ENCODE peak calls at places on chromosomes 12 and 14, in nine cellular contexts. Y is breast epithelium; N is hepatocyte; M is bronchial epithelial cell; T is left ventricle myocardium inferior; O is AG09309; G is brain microvascular endothelial cell; K is PC-3; B is CD8-positive, alpha-beta T cell. L is an unnamed sample.

GRCh38 chr12:1306096-1306495 is 288.3 kb downstream of the FBXL14 start:
- DNase-seq in N (no peak), B (no peak), M (no peak), O (no peak), K (no peak), T (no peak), Y (no peak), G (no peak), L (no peak)

GRCh38 chr12:88207921-88208640 is 66.0 kb downstream of the TMTC3 start:
- DNase-seq in Y (no peak), T (no peak), G (peak; percentile 18), B (no peak), M (peak; percentile 29), O (peak; percentile 86), N (no peak), K (no peak), L (no peak)

GRCh38 chr12:55974308-55974724 is 438 bp downstream of the RAB5B start:
- DNase-seq in Y (peak; percentile 63), T (no peak), N (peak; percentile 79), K (peak; percentile 40), O (no peak), G (peak; percentile 32), B (no peak), M (peak; percentile 43), L (no peak)

GRCh38 chr12:127964717-127965116 is 302.3 kb upstream of the TMEM132C start:
- DNase-seq in K (peak; percentile 59), O (no peak), M (no peak), Y (no peak), N (no peak), B (no peak), G (peak; percentile 77), T (no peak), L (no peak)

GRCh38 chr12:60197589-60197988 is 601.8 kb downstream of the SLC16A7 start:
- DNase-seq in Y (no peak), G (no peak), T (no peak), M (peak; percentile 89), B (no peak), O (peak; percentile 24), K (peak; percentile 66), N (no peak), L (no peak)

GRCh38 chr14:51595831-51596472 is 55.8 kb upstream of the FRMD6 start:
- DNase-seq in N (no peak), O (no peak), Y (no peak), B (no peak), T (no peak), K (no peak), M (no peak), G (peak; percentile 64), L (no peak)

GRCh38 chr12:22860926-22861325 is 236.0 kb downstream of the ETNK1 start:
- DNase-seq in B (no peak), G (no peak), M (peak; percentile 59), K (no peak), O (no peak), T (no peak), N (no peak), Y (no peak), L (no peak)

GRCh38 chr14:93046696-93047050 is 69.1 kb downstream of the ITPK1 start:
- DNase-seq in G (no peak), N (no peak), Y (no peak), T (peak; percentile 5), K (no peak), M (no peak), O (no peak), B (no peak), L (no peak)

GRCh38 chr12:121822393-121823100 is 18.7 kb downstream of the SETD1B start:
- DNase-seq in M (no peak), G (no peak), N (no peak), B (no peak), O (no peak), Y (no peak), T (no peak), K (no peak), L (no peak)
- H3K4me3 ChIP-seq in M (no peak overlapping the region), G (no peak overlapping the region), N (no peak overlapping the region), B (no peak overlapping the region), O (no peak overlapping the region), Y (no peak overlapping the region), T (no peak overlapping the region), K (no peak overlapping the region), L (no peak overlapping the region)

GRCh38 chr12:85720308-85721033 is 115.7 kb downstream of the RASSF9 start:
- DNase-seq in Y (no peak), T (no peak), G (no peak), K (no peak), B (no peak), N (no peak), M (peak; percentile 12), O (no peak), L (no peak)

DNA sequence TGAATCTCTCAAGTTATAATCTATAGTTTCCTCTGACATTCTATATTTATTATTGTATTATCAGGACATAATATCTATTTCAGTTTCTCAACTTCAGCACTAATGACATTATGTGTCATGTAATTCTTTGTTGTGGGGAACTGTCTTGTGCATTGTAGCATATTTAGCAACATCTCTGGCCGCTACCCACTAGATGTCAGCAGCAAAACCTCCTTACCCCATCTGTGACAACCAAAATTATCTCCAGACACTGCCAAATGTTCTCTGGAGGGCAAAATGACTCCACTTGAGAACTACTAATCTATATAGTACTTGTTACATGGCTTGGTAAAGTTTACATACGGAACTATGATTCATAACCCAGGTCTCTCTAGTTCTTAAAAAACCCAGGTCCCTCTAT is 110.2 kb downstream of the RASSF9 start:
- DNase-seq in M (no peak), K (no peak), T (no peak), O (no peak), G (no peak), Y (no peak), N (no peak), B (no peak), L (no peak)
- TF ChIP-seq CTCF in M (no peak), K (peak; percentile 13), T (peak; percentile 13), O (peak; percentile 29), G (no peak), Y (no peak), N (no peak), B (no peak), L (no peak)

GRCh38 chr14:24680516-24680915 is 46.5 kb upstream of the GZMB start:
- DNase-seq in N (no peak), Y (no peak), O (no peak), T (no peak), K (no peak), B (no peak), G (no peak), M (no peak), L (no peak)

GRCh38 chr14:24681056-24681455 is 47.1 kb upstream of the GZMB start:
- DNase-seq in O (no peak), K (no peak), B (no peak), T (no peak), M (no peak), N (no peak), G (no peak), Y (no peak), L (no peak)

GRCh38 chr14:24679248-24680085 is 45.5 kb upstream of the GZMB start:
- DNase-seq in N (no peak), O (no peak), M (no peak), G (no peak), B (no peak), K (no peak), T (no peak), Y (no peak), L (no peak)

GRCh38 chr14:24677956-24678355 is 44.0 kb upstream of the GZMB start:
- DNase-seq in B (no peak), K (no peak), N (no peak), G (no peak), O (no peak), M (peak; percentile 74), Y (no peak), T (no peak), L (no peak)

DNA sequence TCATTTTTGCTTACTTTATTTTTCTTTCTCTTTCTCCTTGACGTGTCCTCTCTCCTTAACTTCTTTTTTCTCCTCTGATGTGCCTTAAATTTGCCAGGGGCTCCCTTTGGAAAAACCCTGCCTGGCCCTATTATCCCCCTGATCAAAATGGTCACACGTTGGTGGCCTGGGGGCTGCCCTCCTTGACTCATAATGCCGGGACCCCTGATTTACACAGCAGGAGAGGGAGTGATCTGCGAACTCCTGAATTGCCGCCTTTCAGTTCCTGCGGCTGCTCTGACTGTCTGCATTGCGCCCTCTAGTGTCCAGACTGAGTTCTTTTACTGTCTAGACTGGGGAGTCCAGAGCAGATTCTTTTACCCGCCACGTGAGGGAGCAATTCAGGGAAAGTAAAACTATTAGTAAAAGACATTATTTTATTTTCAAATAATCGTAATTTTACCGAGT is 44.8 kb upstream of the GZMB start:
- DNase-seq in G (peak; percentile 67), O (peak; percentile 70), K (peak; percentile 87), T (peak; percentile 26), M (peak; percentile 79), B (peak; percentile 78), N (peak; percentile 92), Y (peak; percentile 47), L (peak; percentile 24)
- H3K4me3 ChIP-seq in G (no peak overlapping the region), O (peak overlapping the region; percentile 32), K (peak overlapping the region; percentile 50), T (peak overlapping the region; percentile 55), M (no peak overlapping the region), B (peak overlapping the region; percentile 34), N (no peak overlapping the region), Y (peak overlapping the region; percentile 31), L (peak overlapping the region; percentile 64)

GRCh38 chr12:46831335-46832083 is 5.7 kb upstream of the SLC38A4 start:
- DNase-seq in T (peak; percentile 77), O (no peak), M (no peak), K (no peak), G (no peak), Y (no peak), N (peak; percentile 30), B (no peak), L (no peak)

GRCh38 chr12:46830731-46831334 is 5.0 kb upstream of the SLC38A4 start:
- DNase-seq in K (no peak), B (no peak), Y (no peak), T (no peak), G (no peak), O (no peak), M (peak; percentile 61), N (peak; percentile 30), L (no peak)

GRCh38 chr12:46824709-46825108 is 1.1 kb downstream of the SLC38A4 start:
- DNase-seq in O (no peak), M (no peak), B (no peak), Y (no peak), N (no peak), K (no peak), G (no peak), T (no peak), L (no peak)

DNA sequence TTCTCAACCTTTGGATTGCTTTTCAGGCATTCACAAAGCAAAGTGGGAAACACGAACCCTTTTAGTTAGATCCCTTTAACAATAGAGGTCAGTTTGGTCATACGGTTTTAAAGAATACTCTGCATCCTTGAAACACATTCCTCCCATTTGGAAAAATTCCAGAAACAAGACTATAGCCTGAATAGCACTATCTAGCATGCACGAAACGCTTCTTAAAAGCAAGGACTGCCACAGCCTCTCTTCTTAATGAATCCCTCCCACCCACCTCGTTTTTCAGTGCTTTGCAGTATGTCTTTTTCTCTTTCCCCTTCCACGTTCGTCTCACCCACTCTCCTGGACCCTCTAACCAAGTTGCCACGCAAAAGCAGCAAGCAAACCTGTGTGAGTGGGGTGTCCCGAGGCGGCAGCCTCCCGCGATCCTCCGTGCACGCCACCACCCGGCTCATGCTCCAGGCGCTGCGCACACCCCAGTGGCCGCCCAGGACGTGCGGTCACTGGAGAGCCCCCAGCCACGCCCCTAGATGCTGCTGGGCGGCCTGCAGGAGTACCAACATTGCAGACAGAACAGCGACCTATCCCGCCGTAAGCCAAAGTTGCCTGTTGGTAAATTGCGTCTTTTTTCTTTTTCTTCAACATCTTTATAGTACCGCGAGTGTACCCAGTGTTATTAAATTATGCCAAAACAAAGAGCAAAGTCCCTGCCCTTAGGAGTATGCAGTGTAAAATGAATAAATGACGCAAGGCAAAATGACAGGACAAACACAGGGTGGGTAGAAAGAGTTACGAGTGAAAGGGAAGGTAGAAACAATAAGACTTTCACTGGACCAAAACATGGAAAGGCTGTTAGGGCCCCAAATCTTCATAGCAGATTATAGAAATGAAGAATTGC is at the start of gene SLC38A4:
- DNase-seq in Y (no peak), O (no peak), T (peak; percentile 35), M (no peak), K (no peak), G (no peak), B (no peak), N (peak; percentile 66), L (no peak)
- TF ChIP-seq CTCF in Y (no peak), O (peak; percentile 15), T (peak; percentile 37), M (no peak), K (no peak), G (peak; percentile 48), B (no peak), N (peak; percentile 29), L (no peak)